ENCODE peak calls at places on chromosomes 6 and 20, in five cellular contexts. D is mucosa of gallbladder, F is right atrium auricular region, N is HS-5, G is NCI-H774. Z is an unnamed sample.

GRCh38 chr6:878179-878578 is 185.2 kb upstream of the EXOC2 start:
- DNase-seq in G (no peak), F (no peak), N (no peak), D (no peak), Z (no peak)

GRCh38 chr20:50248104-50248631 is 57.5 kb downstream of the CEBPB start:
- DNase-seq in G (no peak), F (no peak), N (no peak), D (no peak), Z (no peak)

GRCh38 chr6:45423111-45423900 is 45.6 kb upstream of the SUPT3H start:
- DNase-seq in D (no peak), F (no peak), G (no peak), N (no peak), Z (no peak)

GRCh38 chr20:57004416-57004815 is 262.0 kb downstream of the BMP7 start:
- DNase-seq in G (no peak), N (no peak), F (no peak), D (no peak), Z (no peak)

GRCh38 chr6:25331085-25331685 is 52.0 kb downstream of the CARMIL1 start:
- DNase-seq in D (no peak), F (no peak), G (peak), N (no peak), Z (peak)

GRCh38 chr20:57499676-57500075 is 25.3 kb downstream of the CTCFL start:
- DNase-seq in D (no peak), G (no peak), N (no peak), F (no peak), Z (no peak)

GRCh38 chr20:63831696-63832686 is 927 bp upstream of the ZBTB46 start:
- DNase-seq in D (no peak), F (no peak), G (no peak), N (no peak), Z (no peak)

GRCh38 chr6:53481328-53481727 is 63.6 kb downstream of the GCLC start:
- DNase-seq in G (no peak), N (no peak), F (no peak), D (no peak), Z (no peak)

GRCh38 chr6:166624275-166624674 is 2.8 kb downstream of the RPS6KA2 start:
- DNase-seq in F (peak), G (no peak), N (no peak), D (peak), Z (no peak)

GRCh38 chr20:22425344-22426295 is 158.8 kb downstream of the FOXA2 start:
- DNase-seq in G (no peak), N (no peak), F (no peak), D (no peak), Z (no peak)

GRCh38 chr6:33992191-33992590 is 153.7 kb downstream of the GRM4 start:
- DNase-seq in D (no peak), N (no peak), F (no peak), G (no peak), Z (no peak)

GRCh38 chr6:139882234-139882633 is 507.8 kb upstream of the CITED2 start:
- DNase-seq in F (no peak), G (no peak), D (no peak), N (no peak), Z (no peak)

GRCh38 chr6:151757506-151757955 is 50.0 kb upstream of the ESR1 start:
- DNase-seq in F (no peak), D (no peak), G (no peak), N (no peak), Z (no peak)

GRCh38 chr6:25652007-25652515 is at the start of gene SCGN:
- DNase-seq in D (peak), F (peak), G (peak), N (no peak), Z (no peak)

GRCh38 chr20:57795977-57796560 is 86.3 kb upstream of the PMEPA1 start:
- DNase-seq in F (no peak), D (no peak), G (no peak), N (no peak), Z (no peak)

GRCh38 chr6:43926644-43927524 is 156.9 kb downstream of the VEGFA start:
- DNase-seq in G (peak), F (peak), N (peak), D (peak), Z (peak)

GRCh38 chr6:2963756-2964155 is 7.6 kb downstream of the SERPINB6 start:
- DNase-seq in D (no peak), F (no peak), N (no peak), G (no peak), Z (no peak)

GRCh38 chr6:28710466-28711191 is 184.9 kb downstream of the GPX5 start:
- DNase-seq in F (no peak), D (no peak), N (no peak), G (no peak), Z (peak)

GRCh38 chr6:143299253-143300166 is 151.0 kb downstream of the ADAT2 start:
- DNase-seq in G (no peak), D (no peak), N (no peak), F (no peak), Z (no peak)

GRCh38 chr6:6556738-6557503 is 31.6 kb upstream of the LY86 start:
- DNase-seq in N (no peak), F (no peak), G (peak), D (no peak), Z (peak)

GRCh38 chr6:57220083-57220703 is 1.9 kb downstream of the RAB23 start:
- DNase-seq in D (no peak), G (no peak), F (no peak), N (no peak), Z (no peak)

GRCh38 chr6:38650207-38650752 is 10.6 kb upstream of the BTBD9 start:
- DNase-seq in D (no peak), N (no peak), F (no peak), G (no peak), Z (no peak)

GRCh38 chr20:40781340-40781916 is 92.4 kb upstream of the MAFB start:
- DNase-seq in G (no peak), N (no peak), F (no peak), D (no peak), Z (no peak)

GRCh38 chr6:152117156-152118129 is 310.0 kb downstream of the ESR1 start:
- DNase-seq in D (no peak), G (no peak), N (no peak), F (no peak), Z (no peak)

GRCh38 chr20:63864978-63865640 is at the start of gene TPD52L2:
- DNase-seq in G (peak), N (peak), F (peak), D (peak), Z (peak)

GRCh38 chr20:20230741-20231140 is 137.2 kb upstream of the INSM1 start:
- DNase-seq in N (no peak), D (no peak), F (no peak), G (no peak), Z (no peak)

GRCh38 chr6:105993769-105994521 is 92.2 kb upstream of the PRDM1 start:
- DNase-seq in D (peak), G (no peak), N (no peak), F (no peak), Z (no peak)

GRCh38 chr20:61118429-61119224 is 133.4 kb upstream of the CDH4 start:
- DNase-seq in F (no peak), G (no peak), N (peak), D (no peak), Z (no peak)

Z was measured in NCI-H748 treated with DMSO at 0.1 percent for 48 hours.